ENCODE peak calls at places on chromosomes 16 and 17, in four cellular contexts. K is sigmoid colon, S is spleen, T is prostate gland. P is an unnamed sample.

GRCh38 chr17:81409190-81409935 is 14.1 kb downstream of the BAHCC1 start:
- DNase-seq in K (no peak), S (no peak), T (no peak), P (no peak)

GRCh38 chr16:49405123-49405522 is 31.5 kb downstream of the C16orf78 start:
- DNase-seq in K (no peak), S (no peak), T (no peak), P (no peak)

GRCh38 chr17:76079577-76080206 is 710 bp downstream of the ZACN start:
- DNase-seq in S (no peak), T (no peak), K (no peak), P (no peak)

GRCh38 chr16:20875358-20875656 is 24.9 kb downstream of the DCUN1D3 start:
- DNase-seq in T (no peak), K (no peak), S (no peak), P (no peak)

GRCh38 chr16:81427245-81427644 is 17.4 kb upstream of the CMIP start:
- DNase-seq in T (no peak), S (no peak), K (no peak), P (no peak)

GRCh38 chr16:21053595-21053994 is 97.1 kb downstream of the DNAH3 start:
- DNase-seq in T (no peak), K (no peak), S (no peak), P (no peak)

GRCh38 chr17:48555183-48555615 is 10.3 kb upstream of the HOXB2 start:
- DNase-seq in K (no peak), S (no peak), T (peak; percentile 34), P (peak; percentile 95)

GRCh38 chr17:3890082-3890892 is 2.6 kb downstream of the CAMKK1 start:
- DNase-seq in S (no peak), K (peak; percentile 97), T (peak; percentile 56), P (peak; percentile 97)

GRCh38 chr16:47888142-47888541 is 267.7 kb downstream of the ABCC12 start:
- DNase-seq in T (no peak), K (no peak), S (no peak), P (peak; percentile 33)

GRCh38 chr17:39195568-39196160 is 1.8 kb downstream of the CACNB1 start:
- DNase-seq in T (no peak), K (no peak), S (no peak), P (no peak)

GRCh38 chr17:62869885-62870580 is 61.9 kb upstream of the MARCHF10 start:
- DNase-seq in S (no peak), K (no peak), T (no peak), P (no peak)

GRCh38 chr17:21377821-21378396 is 1.8 kb downstream of the KCNJ12 start:
- DNase-seq in K (no peak), T (no peak), S (no peak), P (no peak)

GRCh38 chr17:410674-411401 is 58.2 kb upstream of the RPH3AL start:
- DNase-seq in K (no peak), S (peak; percentile 80), T (no peak), P (no peak)

GRCh38 chr17:28327031-28327607 is 8.1 kb downstream of the TMEM97 start:
- DNase-seq in T (no peak), K (peak; percentile 43), S (no peak), P (no peak)

GRCh38 chr17:6108382-6108781 is 38.2 kb downstream of the WSCD1 start:
- DNase-seq in S (peak; percentile 5), K (no peak), T (no peak), P (no peak)

GRCh38 chr16:12260647-12261262 is 284.2 kb downstream of the SNX29 start:
- DNase-seq in S (no peak), K (no peak), T (no peak), P (no peak)

GRCh38 chr17:41785091-41785875 is 1.2 kb downstream of the JUP start:
- DNase-seq in S (no peak), T (no peak), K (no peak), P (no peak)

GRCh38 chr17:17289701-17290100 is 8.7 kb upstream of the COPS3 start:
- DNase-seq in K (no peak), T (no peak), S (no peak), P (no peak)

GRCh38 chr17:75998327-75998795 is 2.3 kb upstream of the CDK3 start:
- DNase-seq in T (no peak), S (no peak), K (no peak), P (no peak)

GRCh38 chr16:22183901-22184614 is 21.8 kb downstream of the SDR42E2 start:
- DNase-seq in K (no peak), S (no peak), T (no peak), P (no peak)

GRCh38 chr16:56736476-56736875 is 6.5 kb downstream of the NUP93 start:
- DNase-seq in K (no peak), S (no peak), T (no peak), P (no peak)

GRCh38 chr17:79465011-79466006 is 145.5 kb downstream of the RBFOX3 start:
- DNase-seq in T (no peak), S (no peak), K (no peak), P (no peak)

DNA sequence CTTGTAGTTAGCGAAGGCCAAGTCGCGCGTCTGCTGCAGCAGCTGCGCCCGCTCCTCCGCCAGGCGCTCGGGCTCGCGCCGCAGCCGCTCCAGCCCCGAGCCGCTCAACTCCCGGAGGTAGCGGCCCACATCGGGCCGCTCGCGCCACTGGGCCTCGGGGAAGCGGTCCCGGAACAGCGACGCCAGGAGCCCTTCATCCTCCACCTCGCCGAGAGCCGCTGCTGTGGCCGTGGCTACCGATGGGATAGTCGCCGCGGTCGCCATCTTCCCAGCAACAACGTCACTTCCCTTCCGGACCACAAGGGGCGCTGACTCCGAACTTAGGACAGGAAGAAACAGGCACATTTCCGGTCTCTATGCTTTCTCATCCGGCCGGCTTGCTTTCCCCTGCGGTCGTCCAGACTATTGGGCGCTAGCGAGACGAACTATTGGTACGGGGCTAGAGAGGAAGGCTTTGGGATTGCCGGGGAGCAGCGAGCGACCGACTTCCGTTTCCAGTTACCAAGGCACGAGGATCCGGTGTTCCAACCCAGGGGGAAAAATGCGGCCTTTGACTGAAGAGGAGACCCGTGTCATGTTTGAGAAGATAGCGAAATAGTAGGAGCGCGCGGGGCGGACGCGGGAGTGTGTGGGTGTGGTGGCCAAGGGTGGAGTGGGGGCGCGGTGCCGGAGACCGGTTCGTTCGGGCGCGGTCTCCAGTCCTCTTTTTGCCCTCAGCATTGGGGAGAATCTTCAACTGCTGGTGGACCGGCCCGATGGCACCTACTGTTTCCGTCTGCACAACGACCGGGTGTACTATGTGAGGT is at the start of the genes COG8 and NIP7:
- DNase-seq in T (peak; percentile 97), K (peak; percentile 97), S (peak; percentile 97), P (peak; percentile 94)
- TF ChIP-seq POLR2A in T (peak; percentile 46), K (no peak), S (no peak), P (peak; percentile 79)

GRCh38 chr16:30554933-30555847 is 3.0 kb downstream of the ZNF764 start:
- DNase-seq in T (no peak), S (peak; percentile 80), K (no peak), P (no peak)

GRCh38 chr16:30553396-30553899 is 4.7 kb downstream of the ZNF764 start:
- DNase-seq in K (no peak), S (no peak), T (no peak), P (no peak)

GRCh38 chr16:30551781-30552180 is 6.4 kb downstream of the ZNF764 start:
- DNase-seq in K (no peak), T (no peak), S (no peak), P (no peak)

GRCh38 chr16:30555848-30556473 is 2.2 kb downstream of the ZNF764 start:
- DNase-seq in T (no peak), K (no peak), S (no peak), P (no peak)

DNA sequence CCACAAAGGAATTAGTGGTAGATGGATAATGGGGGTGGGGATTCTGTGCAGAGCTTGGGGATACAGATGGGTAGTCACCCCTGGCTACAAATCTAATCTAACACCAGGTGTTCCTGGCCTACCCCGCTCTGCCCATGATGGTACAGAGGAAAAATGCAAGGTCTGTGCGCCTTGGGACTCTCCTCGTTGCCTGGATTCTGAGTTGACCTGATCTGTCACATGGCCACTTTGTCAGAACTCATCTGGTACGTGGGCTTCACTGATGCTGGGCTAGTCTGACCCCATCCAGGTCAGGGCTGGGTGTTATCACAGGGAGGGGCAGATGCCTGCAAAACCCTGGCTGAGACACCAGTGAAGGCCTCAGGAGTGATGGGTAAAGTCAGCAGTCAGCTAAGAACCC is 5.2 kb downstream of the ZNF764 start:
- DNase-seq in K (no peak), T (no peak), S (no peak), P (no peak)
- TF ChIP-seq POLR2A in K (no peak), T (no peak), S (no peak), P (no peak)

DNA sequence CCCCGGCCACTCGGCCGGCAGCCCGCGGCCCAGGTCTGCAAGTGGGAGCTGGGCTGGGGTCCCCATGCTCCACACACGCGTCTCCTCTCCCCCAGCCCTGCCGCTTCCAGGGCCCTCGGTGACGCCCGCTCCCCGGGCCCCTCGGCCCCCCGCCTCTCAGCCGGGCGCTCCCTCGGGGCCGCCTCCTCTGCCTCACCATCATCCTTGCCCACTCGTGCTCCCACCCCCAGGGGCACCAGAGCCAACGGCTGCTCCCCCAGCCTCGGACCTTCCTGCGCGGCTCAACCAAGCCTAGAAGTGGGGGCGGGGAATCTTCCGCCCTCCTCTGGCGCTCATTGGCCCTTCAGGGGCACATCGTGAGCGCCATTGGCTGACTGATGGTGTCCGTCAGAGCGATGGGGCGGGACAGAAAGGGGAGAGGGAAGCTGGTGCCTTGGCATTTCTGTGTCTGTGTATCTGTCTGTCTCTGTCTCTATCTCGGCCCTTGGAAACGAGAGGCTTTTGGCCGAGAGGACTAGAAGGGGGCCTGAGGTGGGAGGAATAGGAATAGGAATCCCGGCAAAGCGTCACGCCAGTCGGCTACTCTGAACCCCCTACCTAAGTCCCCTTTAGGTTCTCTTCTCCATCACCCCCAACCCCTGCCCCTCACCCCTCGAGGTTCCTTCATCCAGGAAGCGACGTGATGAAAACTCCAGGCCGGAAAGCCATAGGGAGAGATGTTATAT is 88.9 kb downstream of the CDC27 start:
- DNase-seq in T (peak; percentile 92), K (peak; percentile 96), S (peak; percentile 96), P (peak; percentile 76)
- TF ChIP-seq POLR2A in T (peak; percentile 71), K (peak; percentile 49), S (no peak), P (peak; percentile 60)

DNA sequence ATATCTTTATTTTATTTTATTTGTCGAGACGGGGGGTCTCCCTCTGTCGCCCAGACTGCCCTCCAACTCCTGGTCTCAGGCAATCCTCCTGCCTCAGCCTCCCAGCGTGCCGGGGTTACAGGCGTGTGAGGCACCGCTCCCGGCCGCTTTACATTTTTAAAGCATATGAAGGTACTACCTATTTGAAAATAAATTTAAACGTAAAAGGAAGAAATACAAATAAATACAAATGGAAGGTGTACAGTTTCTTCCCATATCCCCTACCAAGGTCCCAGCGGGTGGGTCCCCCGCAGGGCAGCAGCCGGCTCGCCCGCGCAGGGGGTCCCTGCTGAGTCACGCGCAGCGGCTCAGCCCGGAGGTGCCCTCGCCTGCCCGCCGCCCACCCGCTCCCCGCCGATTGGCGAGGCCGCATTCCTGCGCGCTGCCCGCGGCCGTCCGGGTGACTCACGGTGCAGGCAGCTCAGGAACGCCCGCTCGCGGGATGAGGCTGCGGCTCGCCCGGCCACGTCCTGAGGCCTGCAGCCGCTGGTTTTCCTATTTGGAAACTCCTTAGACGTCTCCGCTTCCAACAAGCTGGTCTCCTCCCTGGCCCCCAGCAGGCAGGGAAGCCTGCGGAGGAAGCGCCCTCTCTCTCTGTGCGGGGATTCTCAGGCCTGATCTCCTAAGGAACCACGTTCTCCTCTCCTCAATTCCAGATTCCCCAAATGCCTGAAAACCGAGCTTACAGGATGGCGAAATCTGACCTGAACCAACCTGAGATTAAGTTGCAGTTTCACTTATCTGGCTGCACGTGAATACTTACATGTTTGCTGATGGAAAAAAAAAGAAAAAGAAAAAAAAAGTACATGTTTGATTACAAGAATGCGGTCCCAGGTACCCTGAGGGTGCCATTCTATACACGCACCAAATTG is 54.8 kb upstream of the MAP3K14 start:
- DNase-seq in T (peak; percentile 82), K (peak; percentile 90), S (peak; percentile 82), P (peak; percentile 96)
- TF ChIP-seq POLR2A in T (peak; percentile 44), K (peak; percentile 35), S (no peak), P (peak; percentile 25)